ENCODE peak calls at places on chromosome 2, in five cellular contexts. X is neuronal stem cell, N is mesendoderm, C is mesenchymal stem cell, K is IMR-90. P is an unnamed sample.

GRCh38 chr2:143847257-143847656 is 672.7 kb downstream of the ZEB2 start:
- DNase-seq in N (no peak), X (no peak), K (no peak), C (no peak), P (no peak)

GRCh38 chr2:132936791-132937190 is 266.8 kb upstream of the LYPD1 start:
- DNase-seq in X (no peak), N (no peak), C (no peak), K (no peak), P (no peak)

GRCh38 chr2:48253301-48253700 is 276.7 kb upstream of the STON1 start:
- DNase-seq in N (no peak), X (no peak), K (no peak), C (no peak), P (no peak)

GRCh38 chr2:15582153-15582552 is 9.5 kb upstream of the DDX1 start:
- DNase-seq in X (no peak), C (no peak), N (no peak), K (no peak), P (no peak)

GRCh38 chr2:205687018-205687956 is 5.0 kb downstream of the NRP2 start:
- DNase-seq in X (no peak), C (peak; percentile 23), N (peak; percentile 98), K (no peak), P (no peak)

GRCh38 chr2:127024769-127025356 is 82.1 kb downstream of the BIN1 start:
- DNase-seq in C (peak; percentile 72), X (peak; percentile 43), K (peak; percentile 40), N (peak; percentile 93), P (peak; percentile 87)

GRCh38 chr2:108593547-108594098 is 59.4 kb downstream of the LIMS1 start:
- DNase-seq in X (no peak), N (peak; percentile 49), C (peak; percentile 61), K (peak; percentile 88), P (no peak)

GRCh38 chr2:136582631-136583205 is 182.6 kb upstream of the THSD7B start:
- DNase-seq in C (no peak), N (peak; percentile 69), X (peak; percentile 70), K (no peak), P (peak; percentile 39)

GRCh38 chr2:120871016-120871635 is 135.5 kb downstream of the GLI2 start:
- DNase-seq in X (no peak), N (no peak), K (no peak), C (no peak), P (no peak)

GRCh38 chr2:26483957-26484565 is 6.1 kb upstream of the OTOF start:
- DNase-seq in N (no peak), C (no peak), K (no peak), X (no peak), P (no peak)

GRCh38 chr2:128440087-128440665 is 121.5 kb upstream of the HS6ST1 start:
- DNase-seq in X (no peak), K (no peak), C (no peak), N (no peak), P (peak; percentile 23)

GRCh38 chr2:103166406-103167324 is 404.8 kb downstream of the TMEM182 start:
- DNase-seq in X (no peak), N (no peak), C (no peak), K (no peak), P (no peak)

GRCh38 chr2:77398970-77399369 is 123.2 kb downstream of the LRRTM4 start:
- DNase-seq in C (no peak), K (no peak), X (no peak), N (peak; percentile 22), P (no peak)

GRCh38 chr2:39546937-39547336 is 109.9 kb upstream of the MAP4K3 start:
- DNase-seq in K (peak; percentile 42), X (no peak), C (peak; percentile 52), N (no peak), P (no peak)

GRCh38 chr2:128635361-128635900 is 316.8 kb upstream of the HS6ST1 start:
- DNase-seq in K (no peak), N (peak; percentile 37), X (no peak), C (no peak), P (peak; percentile 29)

GRCh38 chr2:43168016-43168369 is 58.4 kb downstream of the ZFP36L2 start:
- DNase-seq in X (no peak), C (no peak), K (no peak), N (no peak), P (no peak)

GRCh38 chr2:98419977-98420725 is 24.5 kb upstream of the INPP4A start:
- DNase-seq in K (no peak), N (no peak), C (no peak), X (no peak), P (no peak)

GRCh38 chr2:241722896-241723454 is 11.5 kb upstream of the D2HGDH start:
- DNase-seq in K (no peak), X (no peak), C (no peak), N (no peak), P (no peak)

GRCh38 chr2:164625378-164625971 is 4.2 kb upstream of the GRB14 start:
- DNase-seq in X (no peak), C (no peak), K (no peak), N (no peak), P (no peak)

GRCh38 chr2:205822578-205822977 is 140.3 kb downstream of the NRP2 start:
- DNase-seq in K (peak; percentile 71), X (no peak), N (no peak), C (peak; percentile 48), P (no peak)

GRCh38 chr2:18387479-18388206 is 172.8 kb downstream of the RDH14 start:
- DNase-seq in X (peak; percentile 77), C (peak; percentile 87), K (peak; percentile 79), N (peak; percentile 88), P (peak; percentile 88)

GRCh38 chr2:182866461-182867369 is at the start of gene FRZB:
- DNase-seq in X (peak; percentile 82), N (peak; percentile 71), K (peak; percentile 73), C (peak; percentile 90), P (peak; percentile 73)

GRCh38 chr2:197838036-197838435 is 33.6 kb downstream of the PLCL1 start:
- DNase-seq in X (no peak), C (peak; percentile 82), N (no peak), K (peak; percentile 36), P (no peak)

GRCh38 chr2:42369551-42370229 is 8.7 kb upstream of the COX7A2L start:
- DNase-seq in X (no peak), N (peak; percentile 12), K (no peak), C (no peak), P (no peak)

GRCh38 chr2:163155279-163155883 is 316.8 kb upstream of the KCNH7 start:
- DNase-seq in C (peak; percentile 51), K (peak; percentile 35), X (peak; percentile 43), N (peak; percentile 46), P (no peak)

GRCh38 chr2:70978388-70979357 is at the start of gene ANKRD53:
- DNase-seq in N (peak; percentile 58), K (no peak), X (peak; percentile 51), C (peak; percentile 57), P (peak; percentile 84)

GRCh38 chr2:48346124-48346536 is 183.8 kb upstream of the STON1 start:
- DNase-seq in X (no peak), K (peak; percentile 91), N (peak; percentile 61), C (peak; percentile 88), P (no peak)

DNA sequence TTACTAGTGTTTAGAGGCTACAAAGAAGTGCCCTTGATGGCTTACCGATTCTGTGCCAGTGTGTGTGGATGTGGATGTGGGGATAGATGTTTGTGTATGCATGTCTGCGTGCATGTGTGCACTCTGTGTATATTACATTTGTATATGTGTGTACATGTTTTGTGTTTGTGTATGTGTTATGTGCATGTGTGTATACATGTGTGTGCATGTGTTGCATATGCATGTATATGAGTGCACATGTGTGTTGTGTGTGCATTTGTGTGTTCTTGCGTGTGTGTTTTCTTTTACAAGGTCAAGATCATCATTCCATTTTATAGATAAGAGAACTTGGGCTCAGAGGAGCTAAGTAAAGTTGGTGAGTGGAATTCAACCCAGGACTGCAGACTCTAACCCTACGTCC is 217.1 kb upstream of the PID1 start:
- DNase-seq in K (no peak), X (no peak), N (no peak), C (no peak), P (no peak)
- H2AK5ac ChIP-seq in K (no peak overlapping the region), X (no peak overlapping the region), N (no peak overlapping the region), C (no peak overlapping the region), P (no peak overlapping the region)

GRCh38 chr2:30446602-30447148 is 371 bp upstream of the LCLAT1 start:
- DNase-seq in K (no peak), C (peak; percentile 55), N (peak; percentile 48), X (no peak), P (no peak)
- H2BK5ac ChIP-seq in K (peak overlapping the region; percentile 72), C (no peak overlapping the region), N (no peak overlapping the region), X (no peak overlapping the region), P (no peak overlapping the region)

GRCh38 chr2:223043164-223043941 is 8.6 kb upstream of the KCNE4 start:
- DNase-seq in N (no peak), X (no peak), C (peak; percentile 62), K (no peak), P (no peak)

GRCh38 chr2:223042284-223042683 is 9.7 kb upstream of the KCNE4 start:
- DNase-seq in C (no peak), X (no peak), K (no peak), N (no peak), P (no peak)

GRCh38 chr2:223044092-223044836 is 7.7 kb upstream of the KCNE4 start:
- DNase-seq in X (no peak), N (peak; percentile 27), K (no peak), C (peak; percentile 69), P (no peak)

GRCh38 chr2:223041527-223042109 is 10.4 kb upstream of the KCNE4 start:
- DNase-seq in X (no peak), K (peak; percentile 99), C (peak; percentile 99), N (peak; percentile 87), P (peak; percentile 46)

DNA sequence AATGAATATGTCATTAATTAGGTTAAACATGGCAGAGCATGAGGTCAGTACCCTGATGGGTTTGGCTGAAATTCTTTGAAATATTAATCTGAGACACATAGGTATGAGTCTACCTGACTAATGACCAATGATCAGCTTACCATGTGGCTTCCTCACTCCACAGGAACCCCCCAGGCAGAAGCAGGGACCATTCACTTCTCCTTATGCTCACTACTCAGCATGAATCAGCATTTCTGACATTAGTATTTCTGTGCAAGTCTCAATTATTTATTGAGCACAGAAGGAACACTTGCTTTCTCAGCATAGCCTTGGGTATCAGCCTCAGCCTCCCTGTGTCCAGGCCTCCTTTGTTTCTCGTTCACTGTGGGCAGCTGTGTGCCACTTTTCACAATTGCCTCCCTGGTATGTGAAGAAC is 9.3 kb upstream of the KCNE4 start:
- DNase-seq in N (no peak), K (peak; percentile 80), X (no peak), C (peak; percentile 50), P (no peak)
- H2AK5ac ChIP-seq in N (no peak overlapping the region), K (peak overlapping the region; percentile 93), X (no peak overlapping the region), C (no peak overlapping the region), P (no peak overlapping the region)

GRCh38 chr2:47009368-47009767 is 93.8 kb upstream of the MCFD2 start:
- DNase-seq in C (no peak), N (no peak), X (no peak), K (no peak), P (no peak)
- H2BK5ac ChIP-seq in C (no peak overlapping the region), N (no peak overlapping the region), X (peak overlapping the region; percentile 90), K (no peak overlapping the region), P (no peak overlapping the region)

P was measured in H9.